ENCODE peak calls at places on chromosomes 6 and 20, in seven cellular contexts. T is lung, E is AG10803, X is amniotic stem cell, P is T-helper 2 cell, V is NCI-H146, U is BJ. B is an unnamed sample.
A peak's percentile ranks its signal among the peaks of the same experiment; 100 is the strongest.

GRCh38 chr20:39259808-39260207 is 297.7 kb downstream of the DHX35 start:
- DNase-seq in P (no peak), X (no peak), T (no peak), V (no peak), U (no peak), E (no peak), B (no peak)

GRCh38 chr20:59580208-59580980 is 23.9 kb upstream of the PHACTR3 start:
- DNase-seq in V (no peak), T (no peak), E (peak; percentile 96), P (no peak), U (peak; percentile 36), X (no peak), B (no peak)

GRCh38 chr6:47175656-47176055 is 133.5 kb upstream of the ADGRF1 start:
- DNase-seq in V (no peak), E (no peak), U (no peak), X (no peak), P (no peak), T (no peak), B (no peak)

GRCh38 chr6:130969807-130970491 is 93.1 kb downstream of the EPB41L2 start:
- DNase-seq in T (no peak), U (peak; percentile 18), E (peak; percentile 83), P (no peak), V (no peak), X (no peak), B (no peak)

GRCh38 chr20:17621229-17621968 is 51.5 kb downstream of the DSTN start:
- DNase-seq in E (no peak), U (no peak), P (no peak), T (no peak), X (no peak), V (no peak), B (no peak)

GRCh38 chr6:104095661-104096416 is 763.9 kb downstream of the HACE1 start:
- DNase-seq in X (no peak), P (no peak), U (no peak), T (no peak), E (no peak), V (no peak), B (no peak)

GRCh38 chr6:123527406-123527805 is 109.3 kb downstream of the TRDN start:
- DNase-seq in T (no peak), X (no peak), E (no peak), U (no peak), P (no peak), V (no peak), B (no peak)

GRCh38 chr20:58483470-58483869 is 31.7 kb downstream of the APCDD1L start:
- DNase-seq in V (no peak), U (no peak), X (no peak), T (no peak), P (no peak), E (no peak), B (no peak)

GRCh38 chr6:39047434-39048327 is 900 bp upstream of the GLP1R start:
- DNase-seq in E (no peak), X (no peak), V (no peak), U (no peak), P (no peak), T (no peak), B (no peak)

GRCh38 chr6:104908431-104909139 is 48.3 kb upstream of the LIN28B start:
- DNase-seq in V (no peak), U (no peak), T (no peak), P (no peak), E (no peak), X (no peak), B (no peak)

GRCh38 chr20:23362392-23363256 is 642 bp downstream of the GZF1 start:
- DNase-seq in E (peak; percentile 48), P (no peak), T (peak; percentile 68), V (peak; percentile 62), X (peak; percentile 19), U (no peak), B (no peak)

GRCh38 chr6:45192556-45192955 is 135.6 kb upstream of the RUNX2 start:
- DNase-seq in E (peak; percentile 5), V (no peak), U (no peak), P (no peak), T (no peak), X (no peak), B (no peak)

GRCh38 chr20:5402903-5403531 is 86.3 kb upstream of the PROKR2 start:
- DNase-seq in P (no peak), E (peak; percentile 6), T (no peak), X (no peak), U (no peak), V (peak; percentile 13), B (no peak)

GRCh38 chr6:157789861-157790260 is 33.2 kb upstream of the SNX9 start:
- DNase-seq in U (no peak), E (no peak), P (no peak), T (no peak), X (no peak), V (no peak), B (no peak)

GRCh38 chr6:152057832-152058498 is 250.5 kb downstream of the ESR1 start:
- DNase-seq in V (no peak), X (no peak), T (no peak), P (no peak), E (no peak), U (no peak), B (no peak)

GRCh38 chr6:3061501-3061941 is 6.8 kb upstream of the RIPK1 start:
- DNase-seq in V (no peak), U (no peak), X (peak; percentile 31), P (no peak), T (no peak), E (peak; percentile 55), B (peak; percentile 70)

GRCh38 chr6:133502451-133503259 is 261.5 kb downstream of the EYA4 start:
- DNase-seq in P (no peak), E (peak; percentile 98), X (peak; percentile 90), V (no peak), U (peak; percentile 75), T (no peak), B (peak; percentile 78)

B was measured in non-pigmented ciliary epithelial cell.